ENCODE peak calls at places on chromosomes 16 and 17, in six cellular contexts. C, S, O, D, E and T are unnamed samples.
A peak's percentile ranks its signal among the peaks of the same experiment; 100 is the strongest.

GRCh38 chr16:85921026-85921425 is 22.1 kb downstream of the IRF8 start:
- DNase-seq in C (no peak), S (no peak), O (no peak), D (no peak), E (no peak), T (no peak)

GRCh38 chr16:9002042-9002441 is 38.3 kb upstream of the USP7 start:
- DNase-seq in C (no peak), S (no peak), O (no peak), D (no peak), E (no peak), T (no peak)

GRCh38 chr17:77429985-77430752 is 289.4 kb downstream of the SEC14L1 start:
- DNase-seq in C (peak; percentile 82), S (peak; percentile 97), O (peak; percentile 91), D (peak; percentile 84), E (peak; percentile 90), T (peak; percentile 77)

GRCh38 chr16:63749256-63749655 is 1372.6 kb downstream of the CDH11 start:
- DNase-seq in C (no peak), S (no peak), O (no peak), D (no peak), E (no peak), T (no peak)

GRCh38 chr17:29930399-29931010 is 477 bp upstream of the SSH2 start:
- DNase-seq in C (no peak), S (no peak), O (no peak), D (no peak), E (peak; percentile 23), T (no peak)

GRCh38 chr16:8905168-8905762 is 23.1 kb downstream of the LITAFD start:
- DNase-seq in C (no peak), S (no peak), O (no peak), D (no peak), E (no peak), T (no peak)

GRCh38 chr17:69060835-69061234 is at the start of gene ABCA9:
- DNase-seq in C (no peak), S (peak; percentile 42), O (no peak), D (no peak), E (peak; percentile 36), T (no peak)

GRCh38 chr17:33291248-33292183 is 1.6 kb downstream of the ASIC2 start:
- DNase-seq in C (no peak), S (no peak), O (peak; percentile 61), D (peak; percentile 62), E (peak; percentile 56), T (no peak)

GRCh38 chr17:30554839-30555751 is 77.9 kb downstream of the GOSR1 start:
- DNase-seq in C (no peak), S (no peak), O (peak; percentile 59), D (peak; percentile 36), E (peak; percentile 2), T (no peak)

GRCh38 chr17:73841431-73842060 is 197.3 kb upstream of the SDK2 start:
- DNase-seq in C (peak; percentile 26), S (no peak), O (no peak), D (no peak), E (no peak), T (no peak)

GRCh38 chr17:31389673-31390381 is 1.6 kb upstream of the RAB11FIP4 start:
- DNase-seq in C (no peak), S (no peak), O (no peak), D (no peak), E (peak; percentile 13), T (no peak)

GRCh38 chr16:86044881-86045600 is 146.1 kb downstream of the IRF8 start:
- DNase-seq in C (peak; percentile 40), S (no peak), O (peak; percentile 53), D (no peak), E (no peak), T (no peak)

GRCh38 chr17:1047177-1047885 is 50.4 kb downstream of the TIMM22 start:
- DNase-seq in C (no peak), S (peak; percentile 24), O (peak; percentile 68), D (peak; percentile 76), E (no peak), T (no peak)

GRCh38 chr16:84633622-84634021 is 14.7 kb upstream of the KLHL36 start:
- DNase-seq in C (no peak), S (no peak), O (peak; percentile 74), D (no peak), E (peak; percentile 95), T (no peak)

DNA sequence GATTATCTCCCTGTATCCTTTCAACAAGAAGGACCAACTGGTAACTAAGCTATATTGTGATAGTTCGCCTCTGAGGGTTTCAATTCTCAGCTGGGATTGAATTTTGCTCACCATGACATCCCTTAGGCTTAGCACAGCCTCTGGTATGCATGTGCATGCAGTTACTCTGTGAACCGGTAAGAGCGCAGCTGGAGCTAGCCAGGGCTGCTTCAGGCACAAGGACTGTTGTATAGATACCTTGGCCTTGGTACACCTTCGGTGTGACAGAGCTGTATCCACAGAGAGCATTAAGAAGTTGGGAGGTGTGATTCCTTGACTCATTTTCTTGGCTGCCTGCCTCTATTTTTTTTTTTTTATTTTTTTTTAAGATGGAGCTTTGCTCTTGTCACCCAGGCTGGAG is 2.3 kb upstream of the NUTF2 start:
- DNase-seq in C (no peak), S (no peak), O (no peak), D (no peak), E (no peak), T (no peak)
- TF ChIP-seq CTCF in C (no peak), S (peak; percentile 22), O (no peak), D (no peak), E (no peak), T (no peak)

GRCh38 chr16:70749006-70749678 is 51.8 kb downstream of the VAC14 start:
- DNase-seq in C (no peak), S (no peak), O (no peak), D (no peak), E (no peak), T (no peak)

GRCh38 chr16:70751593-70751992 is 49.4 kb downstream of the VAC14 start:
- DNase-seq in C (no peak), S (no peak), O (no peak), D (no peak), E (no peak), T (no peak)

GRCh38 chr16:70749681-70750601 is 51.0 kb downstream of the VAC14 start:
- DNase-seq in C (no peak), S (no peak), O (no peak), D (no peak), E (no peak), T (no peak)

GRCh38 chr16:70752381-70752780 is 48.6 kb downstream of the VAC14 start:
- DNase-seq in C (no peak), S (no peak), O (no peak), D (no peak), E (no peak), T (no peak)

DNA sequence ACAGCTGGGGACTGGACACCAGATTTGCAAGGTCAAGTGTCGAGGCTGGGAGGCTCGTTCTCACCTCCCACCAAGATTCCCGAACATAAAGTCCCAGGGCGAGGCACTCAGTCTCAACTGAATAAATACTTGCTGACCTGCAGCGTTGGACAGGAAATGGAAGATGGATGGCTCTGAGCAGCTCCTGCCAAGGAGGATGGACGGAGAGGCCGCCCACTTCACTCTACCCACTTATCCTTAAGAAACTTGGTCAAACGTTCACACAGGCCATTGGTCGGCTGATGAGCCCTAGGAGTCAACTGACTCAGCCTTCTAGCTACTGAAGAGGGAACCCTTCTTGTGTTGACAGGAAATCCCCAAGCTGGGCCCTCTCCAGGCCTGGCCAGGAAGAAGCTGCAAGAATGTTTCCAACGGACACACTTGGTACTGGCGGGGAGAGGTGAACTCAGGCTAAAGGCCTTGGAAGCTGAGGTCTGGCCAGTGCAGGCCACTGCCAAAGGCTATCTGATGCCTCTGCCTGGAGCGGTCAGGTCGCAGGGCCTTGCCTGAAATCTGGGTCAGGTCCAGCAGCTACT is 50.0 kb downstream of the VAC14 start:
- DNase-seq in C (no peak), S (peak; percentile 40), O (peak; percentile 82), D (no peak), E (peak; percentile 89), T (peak; percentile 39)
- TF ChIP-seq CTCF in C (no peak), S (no peak), O (no peak), D (no peak), E (no peak), T (no peak)

GRCh38 chr17:47953945-47954344 is 3.7 kb downstream of the PRR15L start:
- DNase-seq in C (no peak), S (no peak), O (no peak), D (no peak), E (no peak), T (no peak)
- TF ChIP-seq CTCF in C (no peak), S (no peak), O (no peak), D (peak; percentile 46), E (no peak), T (no peak)

DNA sequence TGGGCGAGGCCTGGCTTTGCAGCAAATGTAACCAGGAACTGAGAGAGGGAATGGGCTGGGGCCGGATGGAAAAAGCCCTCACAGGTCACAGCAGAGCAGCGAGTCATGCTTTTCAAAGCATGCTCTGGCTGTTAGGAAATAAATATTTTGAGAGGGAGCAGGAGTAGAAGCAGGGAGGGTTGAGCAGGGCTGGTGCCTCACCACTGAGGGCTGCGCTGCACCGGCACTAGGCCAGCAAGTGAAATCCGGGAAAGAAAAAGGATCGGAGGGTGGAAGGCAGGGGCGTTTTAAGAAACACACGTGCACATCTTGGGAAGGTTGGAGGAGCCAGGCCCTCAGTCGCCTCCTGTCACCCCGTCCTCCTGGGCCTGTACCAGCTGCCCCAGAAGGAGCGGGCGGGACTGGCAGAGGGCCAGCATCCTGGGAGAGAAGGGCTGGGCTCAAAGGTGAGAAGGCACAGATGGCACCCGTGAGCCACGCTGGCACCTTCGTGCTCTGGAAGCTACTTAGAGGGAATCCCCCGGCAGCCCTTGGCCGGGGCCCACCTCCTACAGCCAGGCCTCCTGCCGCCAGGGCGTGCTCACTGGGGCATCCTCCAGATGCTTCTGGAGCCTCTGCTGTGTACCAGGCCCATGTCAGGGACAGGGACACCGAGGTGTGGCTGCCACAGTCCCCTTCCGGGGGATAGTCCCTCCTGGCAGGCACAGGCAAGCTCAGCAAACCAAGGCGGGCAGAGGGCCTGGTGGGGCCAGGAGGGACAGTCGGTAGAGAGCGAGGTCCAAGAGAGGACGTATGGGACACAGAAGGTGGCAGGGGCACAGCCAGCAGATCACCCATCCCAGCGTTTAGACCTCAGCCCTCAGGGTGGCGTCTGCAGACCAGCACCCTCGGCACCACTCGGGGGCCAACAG is 71.4 kb upstream of the PLCG2 start:
- DNase-seq in C (no peak), S (peak; percentile 4), O (peak; percentile 67), D (no peak), E (no peak), T (no peak)
- TF ChIP-seq CTCF in C (no peak), S (no peak), O (no peak), D (no peak), E (no peak), T (no peak)

DNA sequence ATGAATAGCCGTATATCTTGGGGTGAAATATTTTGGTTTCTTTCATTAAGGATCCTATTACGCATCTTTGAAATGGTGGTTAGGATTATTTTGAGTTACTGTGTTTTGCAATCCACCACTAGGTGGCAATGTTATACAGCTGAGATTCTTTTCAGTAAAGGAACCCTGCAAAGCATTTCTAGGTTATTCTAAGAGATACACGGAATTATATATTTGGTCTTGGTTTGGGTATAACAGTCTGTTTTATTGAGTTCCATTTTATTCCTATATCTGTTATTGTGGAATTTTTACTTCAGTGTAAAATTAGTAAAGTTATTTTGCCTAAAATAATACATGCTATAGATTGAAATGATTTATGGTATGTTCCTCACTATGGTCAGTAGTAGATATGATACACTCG is 62.9 kb upstream of the CPHXL start:
- DNase-seq in C (no peak), S (peak; percentile 2), O (no peak), D (no peak), E (no peak), T (no peak)
- TF ChIP-seq CTCF in C (peak; percentile 93), S (peak; percentile 39), O (peak; percentile 90), D (peak; percentile 96), E (peak; percentile 46), T (no peak)